ENCODE peak calls at places on chromosomes 12 and 14, in seven cellular contexts. N is BJ; E is fibroblast of the aortic adventitia; J is naive thymus-derived CD8-positive, alpha-beta T cell; C is T-helper 1 cell; O is IMR-90; K is HT1080. F is an unnamed sample.

GRCh38 chr12:1838223-1838993 is 18.0 kb downstream of the LRTM2 start:
- DNase-seq in N (no peak), E (no peak), J (no peak), C (no peak), O (no peak), K (no peak), F (no peak)

GRCh38 chr12:133217219-133217618 is 18.5 kb downstream of the ANHX start:
- DNase-seq in N (no peak), E (no peak), J (no peak), C (no peak), O (no peak), K (no peak), F (no peak)

GRCh38 chr14:104971447-104972240 is 6.5 kb downstream of the AHNAK2 start:
- DNase-seq in N (no peak), E (no peak), J (no peak), C (no peak), O (no peak), K (no peak), F (no peak)

GRCh38 chr14:103408491-103409155 is 23.4 kb downstream of the MARK3 start:
- DNase-seq in N (no peak), E (no peak), J (no peak), C (no peak), O (peak), K (no peak), F (no peak)

GRCh38 chr14:95685978-95686922 is at the start of gene TCL1B:
- DNase-seq in N (no peak), E (no peak), J (no peak), C (no peak), O (no peak), K (no peak), F (no peak)

GRCh38 chr12:65826513-65827171 is 2.4 kb downstream of the HMGA2 start:
- DNase-seq in N (peak), E (peak), J (no peak), C (no peak), O (peak), K (peak), F (no peak)

GRCh38 chr14:34300330-34300729 is 161.7 kb downstream of the SPTSSA start:
- DNase-seq in N (no peak), E (no peak), J (no peak), C (no peak), O (no peak), K (no peak), F (no peak)

GRCh38 chr12:113063396-113064350 is 7.1 kb downstream of the DTX1 start:
- DNase-seq in N (no peak), E (no peak), J (no peak), C (no peak), O (no peak), K (no peak), F (no peak)

GRCh38 chr14:35438910-35439713 is 34.6 kb upstream of the NFKBIA start:
- DNase-seq in N (no peak), E (peak), J (no peak), C (peak), O (no peak), K (peak), F (peak)

GRCh38 chr14:99602054-99602787 is 1.8 kb downstream of the CCDC85C start:
- DNase-seq in N (no peak), E (no peak), J (no peak), C (no peak), O (peak), K (peak), F (no peak)

GRCh38 chr12:19561411-19561961 is 122.2 kb downstream of the AEBP2 start:
- DNase-seq in N (no peak), E (no peak), J (no peak), C (no peak), O (peak), K (peak), F (no peak)

GRCh38 chr14:95527392-95528002 is 7.4 kb upstream of the GLRX5 start:
- DNase-seq in N (peak), E (peak), J (peak), C (peak), O (peak), K (peak), F (no peak)

GRCh38 chr12:22042981-22043669 is 2.9 kb upstream of the CMAS start:
- DNase-seq in N (no peak), E (peak), J (no peak), C (no peak), O (peak), K (peak), F (no peak)

GRCh38 chr14:95507701-95508103 is 8.7 kb downstream of the SYNE3 start:
- DNase-seq in N (no peak), E (peak), J (no peak), C (no peak), O (peak), K (peak), F (no peak)

GRCh38 chr12:64687816-64688599 is 71.2 kb downstream of the GNS start:
- DNase-seq in N (peak), E (no peak), J (peak), C (no peak), O (peak), K (no peak), F (no peak)

GRCh38 chr12:22981711-22982110 is 356.7 kb downstream of the ETNK1 start:
- DNase-seq in N (no peak), E (peak), J (no peak), C (no peak), O (peak), K (peak), F (peak)

GRCh38 chr12:129193263-129193871 is 340.1 kb downstream of the GLT1D1 start:
- DNase-seq in N (no peak), E (no peak), J (no peak), C (no peak), O (no peak), K (peak), F (no peak)

GRCh38 chr12:83823386-83824045 is 1089.1 kb downstream of the SLC6A15 start:
- DNase-seq in N (no peak), E (no peak), J (no peak), C (peak), O (no peak), K (peak), F (no peak)

GRCh38 chr12:46217686-46218508 is 50.9 kb downstream of the SLC38A1 start:
- DNase-seq in N (no peak), E (no peak), J (peak), C (peak), O (no peak), K (no peak), F (no peak)

GRCh38 chr12:6230321-6231110 is 30.3 kb downstream of the CD9 start:
- DNase-seq in N (no peak), E (no peak), J (peak), C (peak), O (no peak), K (peak), F (no peak)

GRCh38 chr12:9634177-9634803 is 26.6 kb upstream of the KLRB1 start:
- DNase-seq in N (no peak), E (peak), J (peak), C (peak), O (peak), K (peak), F (peak)

GRCh38 chr14:43900173-43900655 is 606.9 kb downstream of the FSCB start:
- DNase-seq in N (no peak), E (no peak), J (no peak), C (no peak), O (no peak), K (no peak), F (no peak)

GRCh38 chr14:61803755-61804154 is 41.5 kb downstream of the SNAPC1 start:
- DNase-seq in N (no peak), E (no peak), J (no peak), C (no peak), O (no peak), K (no peak), F (no peak)

GRCh38 chr14:76918751-76919421 is 92.7 kb downstream of the LRRC74A start:
- DNase-seq in N (peak), E (peak), J (no peak), C (no peak), O (peak), K (peak), F (peak)

GRCh38 chr12:53951577-53952334 is 2.9 kb upstream of the HOXC12 start:
- DNase-seq in N (no peak), E (no peak), J (no peak), C (no peak), O (no peak), K (no peak), F (no peak)

GRCh38 chr12:90909069-90909676 is 45.8 kb downstream of the CCER1 start:
- DNase-seq in N (no peak), E (peak), J (no peak), C (no peak), O (peak), K (peak), F (peak)